ENCODE peak calls at places on chromosomes 6 and 20, in five cellular contexts. O is H9, E is mesenchymal stem cell, Z is H1, V is trophoblast cell. B is an unnamed sample.

GRCh38 chr6:25202505-25202904 is 76.7 kb upstream of the CARMIL1 start:
- DNase-seq in O (no peak), V (no peak), E (peak), Z (no peak), B (no peak)

GRCh38 chr6:130075879-130076278 is 57.5 kb downstream of the L3MBTL3 start:
- DNase-seq in Z (no peak), V (no peak), E (peak), O (no peak), B (no peak)

GRCh38 chr20:58889334-58890072 is 37.0 kb downstream of the GNAS start:
- DNase-seq in V (no peak), O (no peak), Z (no peak), E (no peak), B (no peak)

GRCh38 chr20:62326559-62326958 is 23.8 kb downstream of the ADRM1 start:
- DNase-seq in E (no peak), Z (no peak), O (no peak), V (no peak), B (no peak)

GRCh38 chr20:49147269-49147668 is 40.9 kb downstream of the STAU1 start:
- DNase-seq in E (no peak), O (no peak), Z (no peak), V (no peak), B (no peak)

GRCh38 chr6:155093430-155093829 is 98.3 kb downstream of the TIAM2 start:
- DNase-seq in E (no peak), O (no peak), V (no peak), Z (no peak), B (no peak)

GRCh38 chr20:51357543-51357942 is 185.0 kb downstream of the NFATC2 start:
- DNase-seq in E (no peak), Z (no peak), V (no peak), O (no peak), B (no peak)

GRCh38 chr20:44644384-44645131 is 6.9 kb downstream of the ADA start:
- DNase-seq in Z (no peak), E (peak), O (no peak), V (peak), B (no peak)

GRCh38 chr6:35735452-35735851 is 1.4 kb upstream of the ARMC12 start:
- DNase-seq in E (no peak), O (no peak), Z (no peak), V (no peak), B (no peak)

GRCh38 chr6:113047932-113048331 is 700.8 kb downstream of the RFPL4B start:
- DNase-seq in O (no peak), Z (no peak), V (no peak), E (no peak), B (no peak)

GRCh38 chr20:35917077-35917476 is 37.2 kb downstream of the SCAND1 start:
- DNase-seq in Z (no peak), E (no peak), V (no peak), O (no peak), B (no peak)

GRCh38 chr6:27672113-27672799 is 199.4 kb upstream of the ZNF184 start:
- DNase-seq in Z (peak), V (no peak), O (peak), E (peak), B (peak)

GRCh38 chr6:158031191-158031444 is 49.5 kb downstream of the SYNJ2 start:
- DNase-seq in Z (no peak), O (no peak), V (no peak), E (no peak), B (no peak)

GRCh38 chr20:5001174-5002076 is at the start of gene SLC23A2:
- DNase-seq in Z (no peak), O (peak), E (peak), V (peak), B (no peak)
- H3K9ac ChIP-seq in Z (no peak), O (no peak), E (peak), V (peak), B (peak)

DNA sequence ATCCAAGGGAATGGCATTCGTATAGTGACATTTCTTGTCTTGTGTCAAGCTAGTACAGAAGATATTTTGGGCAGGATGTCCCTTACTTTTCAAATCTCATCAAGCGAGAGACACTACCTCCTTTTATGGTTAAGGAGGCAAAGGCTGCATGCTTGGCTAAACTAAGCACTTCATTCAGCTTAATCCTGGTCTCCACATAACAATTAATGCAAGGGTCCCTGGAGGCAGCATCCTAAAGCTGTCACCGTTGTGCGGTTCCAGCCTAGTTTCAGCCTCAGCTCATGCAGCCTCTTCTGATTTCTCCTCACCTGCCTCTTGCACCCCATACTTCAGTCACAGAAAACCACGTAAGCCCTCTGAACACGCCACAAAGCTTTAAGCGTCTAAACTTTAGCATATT is 67.1 kb upstream of the SLC22A23 start:
- DNase-seq in Z (no peak), E (no peak), O (no peak), V (no peak), B (peak)
- H3K23ac ChIP-seq in Z (no peak), E (no peak), O (no peak), V (no peak), B (no peak)

DNA sequence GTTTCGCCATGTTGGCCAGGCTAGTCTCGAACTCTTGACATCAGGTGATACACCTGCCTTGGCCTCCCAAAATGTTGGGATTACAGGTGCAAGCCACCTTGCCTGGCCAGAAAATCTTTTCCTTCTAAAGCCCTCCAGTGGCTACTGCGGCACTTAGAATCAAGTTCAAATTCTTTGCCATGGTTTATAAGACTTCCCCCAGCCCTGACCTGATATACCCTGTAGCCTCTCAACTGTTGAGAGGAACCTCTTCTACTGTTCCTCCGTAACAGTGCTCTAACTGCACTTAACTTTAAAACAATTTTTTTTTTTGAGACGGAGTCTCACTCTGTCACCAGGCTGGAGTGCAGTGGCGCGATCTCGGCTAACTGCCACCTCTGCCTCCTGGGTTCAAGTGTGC is 235.6 kb downstream of the BCAS1 start:
- DNase-seq in Z (no peak), E (no peak), O (no peak), V (no peak), B (no peak)
- H2BK12ac ChIP-seq in Z (no peak), E (no peak), O (no peak), V (no peak), B (no peak)

DNA sequence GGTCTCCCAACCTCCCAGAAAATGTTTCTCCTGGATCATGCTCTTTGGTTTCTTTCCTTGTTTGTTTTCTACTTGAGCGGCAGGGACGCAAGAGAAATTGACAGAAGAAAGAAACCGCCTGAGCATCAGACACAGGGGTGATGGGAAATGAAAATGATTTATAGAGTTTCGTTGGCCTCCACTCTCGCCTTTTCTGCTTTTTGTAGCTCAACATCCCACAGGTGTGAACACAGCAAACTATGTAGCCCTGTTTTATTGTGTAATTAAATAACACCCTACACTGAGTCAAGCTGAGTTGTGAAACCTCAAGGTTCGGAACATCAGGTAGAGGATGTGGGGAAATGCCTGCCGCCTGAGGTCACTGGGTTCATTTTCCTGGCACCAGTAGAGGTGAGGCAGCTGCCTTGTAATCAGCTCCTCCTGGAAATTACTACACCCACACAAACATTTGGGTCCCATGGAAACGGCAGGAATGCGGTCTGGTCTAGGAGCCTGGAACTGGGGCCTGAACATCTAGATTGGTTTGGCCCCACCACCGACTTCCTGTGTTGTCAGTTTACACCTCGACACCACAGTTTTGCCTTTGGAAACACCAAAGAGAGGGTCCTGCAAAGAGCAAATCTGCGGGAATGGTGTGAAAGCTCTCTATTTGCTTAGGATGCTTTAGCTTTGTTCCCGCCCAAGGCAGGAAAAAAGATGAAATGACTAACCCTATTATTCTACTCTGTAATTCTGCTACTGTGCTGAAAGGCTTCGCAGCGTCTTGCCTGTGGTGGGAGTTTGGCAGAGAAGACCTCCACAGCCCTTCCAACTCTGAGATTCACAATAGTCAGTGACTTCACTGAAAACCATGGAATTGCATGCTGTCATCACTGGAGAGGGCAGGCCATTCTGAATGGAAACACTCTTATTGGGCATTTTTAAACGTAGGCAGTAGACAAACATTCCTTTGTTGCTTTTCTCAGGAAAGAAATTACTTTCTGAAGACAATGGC is 53.0 kb downstream of the ADAT2 start:
- DNase-seq in Z (peak), V (peak), O (peak), E (peak), B (no peak)
- H3K9ac ChIP-seq in Z (no peak), V (no peak), O (no peak), E (peak), B (no peak)